ENCODE peak calls at places on chromosomes 16 and 17, in nine cellular contexts. U is brain microvascular endothelial cell, Y is AG09309, L is choroid plexus epithelial cell, S is AG10803, V is OCI-LY7, Q is body of pancreas, N is AG04450, B is upper lobe of right lung. D is an unnamed sample.

GRCh38 chr16:70254095-70254964 is 2.6 kb upstream of the EXOSC6 start:
- DNase-seq in U (peak; percentile 56), Y (no peak), L (peak; percentile 77), S (no peak), V (no peak), Q (no peak), N (no peak), B (no peak), D (peak; percentile 18)

GRCh38 chr17:76293106-76293505 is 15.0 kb downstream of the QRICH2 start:
- DNase-seq in U (no peak), Y (no peak), L (no peak), S (no peak), V (no peak), Q (no peak), N (no peak), B (no peak), D (no peak)

GRCh38 chr17:80546267-80546666 is 1.6 kb downstream of the RPTOR start:
- DNase-seq in U (no peak), Y (no peak), L (no peak), S (no peak), V (no peak), Q (no peak), N (no peak), B (no peak), D (no peak)

GRCh38 chr16:14470788-14471187 is 159.3 kb downstream of the PARN start:
- DNase-seq in U (no peak), Y (no peak), L (no peak), S (no peak), V (no peak), Q (no peak), N (no peak), B (no peak), D (no peak)

GRCh38 chr17:48310748-48311213 is 119.2 kb downstream of the SKAP1 start:
- DNase-seq in U (no peak), Y (no peak), L (no peak), S (no peak), V (no peak), Q (no peak), N (no peak), B (no peak), D (no peak)

GRCh38 chr16:61555718-61556441 is 480.4 kb downstream of the CDH8 start:
- DNase-seq in U (no peak), Y (no peak), L (no peak), S (no peak), V (no peak), Q (no peak), N (no peak), B (peak; percentile 48), D (no peak)

GRCh38 chr17:37607637-37608368 is 1.4 kb downstream of the SYNRG start:
- DNase-seq in U (no peak), Y (no peak), L (no peak), S (no peak), V (peak; percentile 88), Q (no peak), N (no peak), B (no peak), D (no peak)

GRCh38 chr16:50671644-50672260 is 9.4 kb downstream of the SNX20 start:
- DNase-seq in U (peak; percentile 47), Y (no peak), L (peak; percentile 49), S (no peak), V (peak; percentile 50), Q (no peak), N (no peak), B (no peak), D (peak; percentile 7)

GRCh38 chr16:84673561-84673960 is 25.2 kb downstream of the KLHL36 start:
- DNase-seq in U (no peak), Y (no peak), L (no peak), S (no peak), V (peak; percentile 40), Q (no peak), N (no peak), B (no peak), D (no peak)

GRCh38 chr16:76705883-76706282 is 428.7 kb downstream of the CNTNAP4 start:
- DNase-seq in U (no peak), Y (no peak), L (no peak), S (no peak), V (no peak), Q (no peak), N (no peak), B (no peak), D (no peak)

GRCh38 chr16:89722392-89723278 is 1.3 kb downstream of the ZNF276 start:
- DNase-seq in U (peak; percentile 15), Y (no peak), L (peak; percentile 51), S (no peak), V (no peak), Q (no peak), N (no peak), B (peak; percentile 93), D (peak; percentile 39)

GRCh38 chr17:34764716-34765115 is 185.3 kb downstream of the TMEM132E start:
- DNase-seq in U (no peak), Y (no peak), L (no peak), S (no peak), V (no peak), Q (no peak), N (no peak), B (no peak), D (no peak)

GRCh38 chr17:69503711-69504110 is 89.2 kb downstream of the MAP2K6 start:
- DNase-seq in U (no peak), Y (no peak), L (no peak), S (no peak), V (peak; percentile 88), Q (no peak), N (no peak), B (no peak), D (no peak)

GRCh38 chr17:56973520-56973919 is 4.4 kb upstream of the SCPEP1 start:
- DNase-seq in U (no peak), Y (no peak), L (no peak), S (no peak), V (no peak), Q (no peak), N (no peak), B (no peak), D (no peak)

GRCh38 chr17:53176629-53177028 is 646.1 kb upstream of the KIF2B start:
- DNase-seq in U (no peak), Y (no peak), L (no peak), S (no peak), V (no peak), Q (no peak), N (no peak), B (no peak), D (no peak)
- TF ChIP-seq CTCF in U (no peak), Y (no peak), L (no peak), S (no peak), V (no peak), Q (no peak), N (no peak), B (no peak), D (no peak)

DNA sequence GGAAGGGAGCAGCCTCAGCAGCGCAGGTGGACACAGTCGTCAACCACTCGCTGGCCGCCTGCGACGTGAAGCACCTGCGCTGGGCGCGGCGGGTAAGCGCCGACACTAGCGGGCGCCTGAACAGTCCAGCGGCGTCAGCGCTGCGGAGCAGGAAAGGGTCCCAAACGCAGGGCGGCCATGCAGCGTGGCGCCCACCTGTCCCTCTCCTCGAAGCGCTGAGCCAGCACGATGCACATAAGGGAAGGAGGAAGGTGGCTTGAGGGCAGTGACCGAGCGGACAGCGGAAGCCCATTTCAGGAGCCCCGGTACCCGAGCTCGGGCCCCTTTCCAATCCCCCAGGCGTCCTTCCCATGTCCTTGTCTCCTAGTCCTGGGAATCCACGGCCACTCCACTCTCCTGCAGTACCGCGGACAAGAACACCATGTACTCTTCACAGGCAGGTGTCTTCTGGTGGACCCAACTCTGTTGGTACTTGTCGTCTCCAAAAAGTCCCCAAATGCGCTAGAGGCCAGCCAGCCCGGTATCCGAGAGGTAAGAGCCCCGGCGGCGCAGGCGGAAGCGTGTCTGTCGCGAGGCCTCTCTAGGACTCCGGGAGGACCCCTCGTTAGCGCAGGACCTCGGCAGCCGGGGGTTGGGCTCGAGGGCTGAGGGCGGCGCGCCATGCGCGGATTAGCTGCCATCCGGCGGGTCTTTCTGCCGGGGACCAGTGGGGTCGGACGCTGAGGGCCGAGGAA is 14.4 kb downstream of the ZNF232 start:
- DNase-seq in U (no peak), Y (no peak), L (no peak), S (no peak), V (no peak), Q (peak; percentile 58), N (no peak), B (peak; percentile 78), D (no peak)
- H3K4me3 ChIP-seq in U (no peak overlapping the region), Y (no peak overlapping the region), L (no peak overlapping the region), S (no peak overlapping the region), V (no peak overlapping the region), Q (no peak overlapping the region), N (no peak overlapping the region), B (peak overlapping the region; percentile 53), D (no peak overlapping the region)

GRCh38 chr16:68255712-68256111 is 8.6 kb upstream of the SLC7A6 start:
- DNase-seq in U (no peak), Y (no peak), L (no peak), S (no peak), V (no peak), Q (no peak), N (no peak), B (no peak), D (no peak)

GRCh38 chr16:68259421-68259820 is 4.9 kb upstream of the SLC7A6 start:
- DNase-seq in U (no peak), Y (no peak), L (no peak), S (no peak), V (no peak), Q (no peak), N (no peak), B (no peak), D (no peak)

GRCh38 chr16:68257906-68258800 is 6.2 kb upstream of the SLC7A6 start:
- DNase-seq in U (peak; percentile 18), Y (no peak), L (peak; percentile 77), S (peak; percentile 86), V (no peak), Q (no peak), N (no peak), B (peak; percentile 76), D (peak; percentile 46)

GRCh38 chr16:68257251-68257905 is 6.9 kb upstream of the SLC7A6 start:
- DNase-seq in U (no peak), Y (no peak), L (no peak), S (peak; percentile 17), V (peak; percentile 95), Q (no peak), N (no peak), B (no peak), D (no peak)

GRCh38 chr16:68259007-68259406 is 5.3 kb upstream of the SLC7A6 start:
- DNase-seq in U (no peak), Y (no peak), L (no peak), S (no peak), V (no peak), Q (no peak), N (no peak), B (no peak), D (no peak)
- TF ChIP-seq CTCF in U (no peak), Y (no peak), L (no peak), S (no peak), V (no peak), Q (no peak), N (no peak), B (no peak), D (no peak)

DNA sequence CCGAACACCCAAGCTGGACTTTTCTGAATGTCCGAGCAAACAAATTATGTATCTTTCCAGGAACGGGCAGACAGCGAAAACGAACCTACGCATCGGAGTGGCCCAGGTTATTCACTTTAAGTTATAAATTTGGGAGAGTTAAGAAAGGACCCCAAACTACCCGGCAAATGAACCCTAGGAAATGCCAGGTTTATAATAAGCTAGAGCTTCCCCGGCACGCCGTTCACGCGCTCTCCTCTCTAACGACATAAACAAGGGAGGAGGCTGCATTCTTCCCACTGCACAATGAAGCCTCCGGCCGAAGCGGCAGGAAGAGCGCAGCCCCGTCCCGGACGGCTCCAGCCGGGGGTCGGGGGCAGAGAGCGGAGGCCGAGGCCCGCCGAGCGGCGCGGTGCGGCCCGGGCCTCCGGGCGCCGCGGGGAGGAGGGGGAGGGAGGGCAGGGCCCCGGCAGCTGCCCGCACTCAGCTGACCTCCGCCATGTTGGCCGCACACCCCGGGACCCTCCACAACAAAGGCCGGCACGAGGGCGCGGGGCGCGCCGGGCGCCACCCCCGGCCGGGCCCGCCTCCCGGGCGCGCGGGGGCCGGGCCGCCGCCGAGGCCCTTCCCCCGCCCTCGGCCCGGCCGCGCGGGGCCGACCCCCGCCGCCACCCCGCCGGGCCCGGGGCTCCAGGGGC is 770 bp downstream of the SIAH1 start:
- DNase-seq in U (peak; percentile 20), Y (no peak), L (peak; percentile 63), S (peak; percentile 46), V (peak; percentile 51), Q (peak; percentile 57), N (no peak), B (peak; percentile 85), D (peak; percentile 36)
- H3K4me3 ChIP-seq in U (peak overlapping the region; percentile 76), Y (peak overlapping the region; percentile 43), L (peak overlapping the region; percentile 80), S (peak overlapping the region; percentile 87), V (peak overlapping the region; percentile 75), Q (peak overlapping the region; percentile 51), N (peak overlapping the region; percentile 82), B (peak overlapping the region; percentile 88), D (peak overlapping the region; percentile 76)